ENCODE peak calls at places on chromosomes 11 and 22, in ten cellular contexts. V is mucosa of descending colon, K is AG09319, O is MM.1S, Z is AG04449, R is IMR-90, B is GM23338, M is WTC11, H is fibroblast of pulmonary artery, S is glutamatergic neuron. P is an unnamed sample.

GRCh38 chr11:117815262-117815803 is 9.2 kb downstream of the FXYD2 start:
- DNase-seq in V (peak), K (no peak), O (peak), Z (no peak), R (no peak), B (no peak), M (no peak), H (no peak), S (no peak), P (peak)

GRCh38 chr22:48417143-48418070 is 1410.3 kb downstream of the BRD1 start:
- DNase-seq in V (no peak), K (no peak), O (no peak), Z (no peak), R (no peak), B (no peak), M (no peak), H (no peak), S (no peak), P (peak)

GRCh38 chr11:64598797-64599697 is 8.0 kb downstream of the SLC22A12 start:
- DNase-seq in V (peak), K (no peak), O (no peak), Z (no peak), R (no peak), B (no peak), M (no peak), H (no peak), S (peak), P (peak)

GRCh38 chr11:3225826-3226750 is 6.1 kb downstream of the MRGPRE start:
- DNase-seq in V (no peak), K (no peak), O (no peak), Z (no peak), R (no peak), B (no peak), M (no peak), H (no peak), S (no peak), P (no peak)

GRCh38 chr11:2194877-2195755 is 23.5 kb upstream of the TH start:
- DNase-seq in V (no peak), K (no peak), O (peak), Z (no peak), R (peak), B (peak), M (peak), H (peak), S (peak), P (no peak)

GRCh38 chr11:55106391-55106790 is 155.6 kb upstream of the TRIM48 start:
- DNase-seq in V (no peak), K (no peak), O (no peak), Z (no peak), R (no peak), B (no peak), M (no peak), H (no peak), S (no peak), P (no peak)

GRCh38 chr11:35413568-35413967 is 5.8 kb downstream of the SLC1A2 start:
- DNase-seq in V (no peak), K (no peak), O (no peak), Z (no peak), R (no peak), B (no peak), M (no peak), H (no peak), S (no peak), P (no peak)

GRCh38 chr11:86091566-86091965 is 22.7 kb upstream of the PICALM start:
- DNase-seq in V (no peak), K (peak), O (no peak), Z (peak), R (peak), B (no peak), M (no peak), H (peak), S (no peak), P (no peak)

GRCh38 chr11:95922536-95923440 is 1.1 kb downstream of the MTMR2 start:
- DNase-seq in V (no peak), K (no peak), O (no peak), Z (no peak), R (no peak), B (no peak), M (no peak), H (peak), S (no peak), P (no peak)

GRCh38 chr11:130003717-130004001 is 1.0 kb upstream of the PRDM10 start:
- DNase-seq in V (peak), K (no peak), O (peak), Z (no peak), R (no peak), B (no peak), M (no peak), H (no peak), S (peak), P (no peak)

GRCh38 chr11:70544774-70545625 is 146.7 kb downstream of the CTTN start:
- DNase-seq in V (no peak), K (no peak), O (no peak), Z (no peak), R (peak), B (peak), M (peak), H (no peak), S (no peak), P (peak)

GRCh38 chr22:24185001-24185500 is 3.8 kb downstream of the SUSD2 start:
- DNase-seq in V (peak), K (no peak), O (no peak), Z (no peak), R (no peak), B (no peak), M (no peak), H (no peak), S (no peak), P (peak)

GRCh38 chr11:131392528-131393255 is 22.3 kb downstream of the NTM start:
- DNase-seq in V (no peak), K (no peak), O (no peak), Z (no peak), R (no peak), B (peak), M (peak), H (no peak), S (no peak), P (no peak)

GRCh38 chr11:35781342-35782171 is 119.0 kb downstream of the TRIM44 start:
- DNase-seq in V (no peak), K (no peak), O (no peak), Z (peak), R (peak), B (no peak), M (no peak), H (peak), S (no peak), P (no peak)

GRCh38 chr11:116579857-116580727 is 192.7 kb downstream of the BUD13 start:
- DNase-seq in V (no peak), K (no peak), O (no peak), Z (no peak), R (no peak), B (peak), M (peak), H (no peak), S (peak), P (peak)

GRCh38 chr22:29031236-29031982 is 30.2 kb downstream of the C22orf31 start:
- DNase-seq in V (peak), K (no peak), O (no peak), Z (peak), R (peak), B (peak), M (no peak), H (peak), S (no peak), P (peak)
- TF ChIP-seq CTCF in V (no peak), K (no peak), O (no peak), Z (peak), R (peak), B (peak), M (no peak), H (peak), S (peak), P (no peak)

DNA sequence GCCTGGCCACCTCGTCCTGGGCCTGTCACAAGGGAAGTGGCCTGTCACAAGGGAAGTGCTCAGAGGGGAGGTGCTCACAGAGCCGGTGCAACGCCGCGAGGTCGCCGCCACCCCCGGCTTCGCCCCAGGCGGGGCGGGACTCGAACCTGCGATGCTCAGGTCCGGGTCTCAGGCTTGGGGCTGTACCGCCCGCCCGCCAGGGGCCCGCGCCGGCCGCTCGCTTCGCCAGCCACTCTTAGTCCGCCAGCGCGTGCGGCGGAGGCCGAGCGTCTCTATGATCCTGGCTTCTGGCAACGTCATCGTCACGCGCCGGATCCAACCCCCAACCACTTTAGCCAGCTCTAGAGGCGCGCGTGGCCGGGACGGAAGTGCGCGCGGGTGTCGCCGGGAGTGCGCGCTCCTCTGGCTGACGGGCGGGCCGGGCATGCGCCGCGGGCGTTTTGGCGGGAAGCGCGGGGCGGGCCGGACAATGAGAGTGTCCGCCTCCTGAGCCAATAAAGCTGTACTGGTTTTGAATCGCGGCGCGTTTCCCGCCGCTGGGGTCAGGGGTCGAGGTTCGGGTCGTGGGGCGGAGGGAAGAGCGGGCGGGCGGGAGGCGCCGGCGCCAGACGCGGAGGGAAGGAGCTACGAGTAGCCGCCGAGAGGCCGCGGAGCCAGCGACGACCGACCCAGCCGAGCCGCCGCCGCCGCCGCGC is at the start of gene TRMT2A:
- DNase-seq in V (peak), K (peak), O (peak), Z (peak), R (peak), B (peak), M (peak), H (peak), S (peak), P (peak)
- TF ChIP-seq CTCF in V (no peak), K (no peak), O (peak), Z (peak), R (peak), B (peak), M (no peak), H (no peak), S (no peak), P (no peak)

GRCh38 chr11:78063440-78064181 is at the start of gene THRSP:
- DNase-seq in V (no peak), K (no peak), O (no peak), Z (no peak), R (no peak), B (no peak), M (no peak), H (no peak), S (no peak), P (peak)
- TF ChIP-seq CTCF in V (no peak), K (no peak), O (no peak), Z (no peak), R (no peak), B (no peak), M (no peak), H (no peak), S (no peak), P (no peak)

DNA sequence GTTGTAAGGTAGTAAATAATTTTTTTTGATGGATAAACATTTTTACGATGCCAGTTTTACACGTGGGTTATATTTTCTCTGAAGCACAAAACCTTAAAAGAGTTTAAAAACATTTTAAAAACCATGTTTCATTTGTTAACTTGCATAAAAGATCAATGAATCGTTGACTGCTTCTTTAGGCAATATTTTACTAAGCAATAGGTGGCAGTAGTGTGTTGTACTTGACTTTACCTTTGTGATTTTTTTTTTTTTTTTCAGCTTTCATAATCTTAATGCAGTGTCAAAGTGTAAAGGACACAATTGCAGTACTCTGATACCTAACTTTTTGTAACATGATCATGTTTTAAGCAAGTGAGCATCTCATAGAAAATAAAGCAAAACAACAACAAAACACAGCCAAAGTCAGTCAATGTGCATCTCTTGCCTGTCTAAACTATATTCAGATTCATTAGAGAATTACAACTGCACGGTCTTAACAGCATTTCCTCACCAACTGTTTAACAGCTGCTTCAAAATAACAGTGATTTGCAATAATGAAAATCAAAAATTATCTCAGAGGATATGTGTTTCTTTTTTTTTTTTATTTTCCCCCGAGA is 27.7 kb downstream of the DNAJC24 start:
- DNase-seq in V (no peak), K (no peak), O (peak), Z (no peak), R (peak), B (peak), M (no peak), H (peak), S (no peak), P (no peak)
- TF ChIP-seq CTCF in V (no peak), K (peak), O (peak), Z (peak), R (peak), B (no peak), M (peak), H (peak), S (peak), P (peak)